ENCODE peak calls at places on chromosomes 4 and X, in five cellular contexts. K is fibroblast of mammary gland, N is tibial artery, T is GM20000, C is mesothelial cell of epicardium. W is an unnamed sample.

GRCh38 chrX:129649268-129650182 is 5.2 kb downstream of the APLN start:
- DNase-seq in N (no peak), T (no peak), K (peak; percentile 57), C (no peak), W (no peak)

GRCh38 chr4:105683038-105683437 is 25.5 kb downstream of the INTS12 start:
- DNase-seq in K (no peak), T (no peak), N (no peak), C (no peak), W (no peak)

GRCh38 chr4:169745291-169745690 is 12.5 kb downstream of the HPF1 start:
- DNase-seq in T (no peak), N (no peak), K (peak; percentile 80), C (no peak), W (no peak)

GRCh38 chrX:20481632-20482031 is 214.9 kb upstream of the RPS6KA3 start:
- DNase-seq in T (no peak), K (peak; percentile 65), C (no peak), N (no peak), W (no peak)

GRCh38 chr4:41881931-41882621 is 53.2 kb upstream of the TMEM33 start:
- DNase-seq in N (no peak), K (no peak), C (peak; percentile 39), T (no peak), W (no peak)

GRCh38 chr4:177483271-177483670 is 41.0 kb upstream of the AGA start:
- DNase-seq in T (no peak), C (no peak), N (no peak), K (peak; percentile 41), W (no peak)

GRCh38 chr4:48481581-48481980 is 1.6 kb upstream of the SLC10A4 start:
- DNase-seq in T (no peak), N (no peak), K (no peak), C (no peak), W (no peak)

GRCh38 chrX:44036336-44036735 is 63.1 kb upstream of the NDP start:
- DNase-seq in T (no peak), K (peak; percentile 70), N (no peak), C (no peak), W (no peak)

GRCh38 chr4:35125995-35126712 is 1118.2 kb downstream of the ARAP2 start:
- DNase-seq in K (no peak), N (no peak), C (no peak), T (no peak), W (no peak)

GRCh38 chrX:107290019-107290418 is 83.6 kb downstream of the DNAAF6 start:
- DNase-seq in K (no peak), C (no peak), N (no peak), T (no peak), W (no peak)

GRCh38 chrX:20571611-20572010 is 304.9 kb upstream of the RPS6KA3 start:
- DNase-seq in T (no peak), N (no peak), C (no peak), K (peak; percentile 22), W (no peak)

GRCh38 chr4:26173619-26174018 is 147.2 kb upstream of the RBPJ start:
- DNase-seq in T (no peak), N (no peak), K (no peak), C (no peak), W (no peak)

GRCh38 chr4:46852839-46853238 is 56.2 kb downstream of the COX7B2 start:
- DNase-seq in C (no peak), N (no peak), T (no peak), K (no peak), W (no peak)

GRCh38 chr4:60724623-60725022 is 475.5 kb upstream of the ADGRL3 start:
- DNase-seq in N (no peak), K (peak; percentile 61), C (no peak), T (no peak), W (no peak)

GRCh38 chrX:1481636-1482529 is 29.2 kb upstream of the ASMTL start:
- DNase-seq in N (peak; percentile 63), T (peak; percentile 69), C (peak; percentile 51), K (peak; percentile 49), W (peak; percentile 67)

GRCh38 chr4:76998251-76998901 is 48.8 kb downstream of the SEPTIN11 start:
- DNase-seq in T (no peak), K (peak; percentile 52), C (no peak), N (no peak), W (no peak)

GRCh38 chrX:2242980-2243379 is 257.8 kb downstream of the DHRSX start:
- DNase-seq in K (no peak), C (no peak), T (no peak), N (no peak), W (no peak)

DNA sequence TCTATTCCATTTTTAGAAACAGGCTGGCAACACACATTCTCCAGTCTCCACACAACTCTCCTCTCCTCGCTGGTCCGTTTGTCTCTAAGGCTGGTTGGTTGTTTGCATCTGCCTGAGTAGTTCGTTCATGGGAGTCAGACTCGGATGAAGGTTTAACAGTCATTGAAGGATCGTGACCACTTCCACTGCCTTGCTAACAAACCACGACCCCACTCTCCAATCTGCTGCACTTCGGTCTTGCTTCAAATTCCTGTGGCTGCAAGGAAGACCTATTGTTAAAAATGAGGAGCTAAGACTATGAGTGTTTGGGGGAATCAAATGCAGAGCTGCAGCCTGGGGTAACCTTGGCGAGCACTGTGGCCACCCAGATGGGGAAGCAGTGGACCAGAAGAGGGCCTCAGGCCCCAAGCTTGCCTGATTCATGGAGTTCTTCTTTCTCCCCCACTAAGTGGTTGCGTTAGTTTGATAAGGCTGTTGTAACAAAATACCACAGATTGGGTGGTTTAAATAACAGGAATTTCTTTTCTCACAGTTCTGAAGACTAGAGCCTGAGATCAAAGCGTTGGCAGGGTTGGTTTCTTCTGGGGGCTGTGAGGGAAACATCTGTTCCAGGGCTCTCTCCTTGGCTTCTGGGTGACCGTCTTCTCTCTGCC is 105.6 kb upstream of the GATB start:
- DNase-seq in T (no peak), C (no peak), N (no peak), K (no peak), W (no peak)
- TF ChIP-seq CTCF in T (no peak), C (no peak), N (no peak), K (no peak), W (no peak)

GRCh38 chr4:175731506-175731905 is 80.6 kb downstream of the GPM6A start:
- DNase-seq in N (no peak), K (no peak), C (no peak), T (no peak), W (no peak)

GRCh38 chr4:175729665-175730064 is 82.4 kb downstream of the GPM6A start:
- DNase-seq in K (no peak), T (no peak), C (no peak), N (no peak), W (no peak)
- TF ChIP-seq CTCF in K (no peak), T (no peak), C (no peak), N (no peak), W (no peak)

GRCh38 chrX:3548743-3549441 is 164.6 kb downstream of the PRKX start:
- DNase-seq in N (no peak), K (peak; percentile 87), T (no peak), C (no peak), W (no peak)

GRCh38 chrX:3549442-3549875 is 164.0 kb downstream of the PRKX start:
- DNase-seq in C (no peak), K (peak; percentile 60), N (no peak), T (no peak), W (no peak)

GRCh38 chrX:3550871-3551270 is 162.6 kb downstream of the PRKX start:
- DNase-seq in T (no peak), N (no peak), C (no peak), K (no peak), W (no peak)

GRCh38 chrX:3545901-3546300 is 167.5 kb downstream of the PRKX start:
- DNase-seq in K (no peak), T (no peak), N (no peak), C (no peak), W (no peak)

DNA sequence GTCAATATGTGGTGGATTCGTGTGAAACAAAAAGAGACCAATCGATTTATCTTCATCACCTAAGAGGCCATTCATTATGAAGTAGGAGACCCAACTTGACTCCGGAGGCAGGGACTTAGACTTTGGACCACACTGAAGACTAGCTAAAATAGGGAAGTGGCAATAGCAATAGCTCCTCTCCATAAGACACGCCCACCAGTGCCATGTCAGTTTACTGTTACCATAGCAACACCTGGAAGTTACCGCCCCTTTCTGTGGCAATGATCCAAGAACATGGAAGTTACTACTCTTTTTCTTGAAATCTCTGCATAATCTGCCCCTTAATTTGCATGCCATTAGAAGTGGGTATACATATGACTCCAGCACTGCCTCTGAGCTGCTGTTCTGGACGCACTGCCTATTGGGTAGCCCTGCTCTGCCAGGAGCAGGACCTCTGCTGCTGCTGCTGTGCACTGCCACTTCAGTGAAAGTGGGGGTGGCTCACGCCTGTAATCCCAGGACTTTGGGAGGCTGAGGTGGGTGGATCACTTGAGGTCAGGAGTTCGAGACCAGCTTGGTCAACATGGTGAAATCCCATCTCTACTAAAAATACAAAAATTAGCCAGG is 163.2 kb downstream of the PRKX start:
- DNase-seq in T (no peak), C (no peak), K (peak; percentile 45), N (no peak), W (no peak)
- TF ChIP-seq CTCF in T (no peak), C (no peak), K (no peak), N (no peak), W (no peak)

GRCh38 chrX:6292599-6292998 is 63.9 kb upstream of the NLGN4X start:
- DNase-seq in K (no peak), N (no peak), T (no peak), C (no peak), W (no peak)
- TF ChIP-seq CTCF in K (no peak), N (no peak), T (no peak), C (no peak), W (no peak)

W was measured in natural killer cell.